ENCODE peak calls at places on chromosomes 6 and 20, in ten cellular contexts. P is NB4; L is GM19239; G is aorta; E is stimulated activated CD8-positive, alpha-beta memory T cell treated with anti-CD3 and anti-CD28 coated beads, Interleukin-7, amount 100 ng/mL, for 48 hours; S is cerebellum; X is Daoy; O is astrocyte of the spinal cord; C is NCI-H226; W is ACHN. B is an unnamed sample.

GRCh38 chr6:17855381-17855780 is 132.1 kb downstream of the KIF13A start:
- DNase-seq in E (no peak), S (peak; percentile 30), W (no peak), G (no peak), C (no peak), P (no peak), X (no peak), L (no peak), O (no peak), B (no peak)

GRCh38 chr6:72382602-72383529 is 239.0 kb upstream of the KCNQ5 start:
- DNase-seq in W (no peak), P (no peak), G (no peak), O (no peak), X (no peak), S (no peak), L (peak; percentile 30), C (no peak), E (no peak), B (no peak)

GRCh38 chr6:44078795-44079671 is 48.2 kb downstream of the MRPL14 start:
- DNase-seq in G (no peak), O (peak; percentile 69), E (no peak), W (peak; percentile 62), P (peak; percentile 83), C (peak; percentile 49), L (peak; percentile 81), X (peak; percentile 79), S (peak; percentile 88), B (peak; percentile 91)

GRCh38 chr6:152401978-152402377 is 235.2 kb downstream of the SYNE1 start:
- DNase-seq in P (no peak), E (no peak), X (peak; percentile 67), L (no peak), O (peak; percentile 30), G (no peak), W (peak; percentile 92), S (no peak), C (peak; percentile 92), B (no peak)

GRCh38 chr6:112833546-112834215 is 486.6 kb downstream of the RFPL4B start:
- DNase-seq in X (no peak), G (no peak), E (no peak), P (no peak), W (no peak), O (peak; percentile 7), L (no peak), C (peak; percentile 6), S (peak; percentile 58), B (no peak)

GRCh38 chr6:72938104-72938503 is 287.2 kb downstream of the KHDC1L start:
- DNase-seq in W (no peak), L (no peak), P (no peak), X (no peak), G (no peak), C (no peak), O (no peak), S (no peak), E (no peak), B (no peak)

GRCh38 chr6:26360451-26361416 is 4.3 kb upstream of the BTN3A2 start:
- DNase-seq in X (no peak), L (no peak), E (no peak), P (no peak), C (no peak), S (no peak), W (no peak), O (no peak), G (no peak), B (no peak)

GRCh38 chr6:44678252-44678935 is 290.9 kb downstream of the CDC5L start:
- DNase-seq in O (no peak), L (no peak), X (no peak), S (no peak), C (no peak), W (no peak), P (no peak), E (no peak), G (no peak), B (no peak)

GRCh38 chr20:35856866-35857265 is 85.1 kb downstream of the PHF20 start:
- DNase-seq in W (no peak), G (no peak), E (no peak), P (no peak), S (no peak), X (no peak), L (no peak), C (no peak), O (no peak), B (no peak)

GRCh38 chr20:50014570-50015562 is 32.1 kb downstream of the SNAI1 start:
- DNase-seq in E (no peak), G (no peak), L (no peak), W (no peak), C (no peak), X (no peak), P (no peak), O (no peak), S (no peak), B (peak; percentile 32)

GRCh38 chr20:14727485-14728170 is 390.2 kb upstream of the FLRT3 start:
- DNase-seq in P (no peak), L (no peak), C (no peak), S (no peak), X (no peak), G (no peak), W (no peak), E (no peak), O (no peak), B (no peak)

GRCh38 chr6:37354526-37355384 is 972 bp downstream of the RNF8 start:
- DNase-seq in S (peak; percentile 29), G (peak; percentile 81), X (peak; percentile 27), C (no peak), O (no peak), L (peak; percentile 17), E (no peak), P (peak; percentile 57), W (peak; percentile 27), B (peak; percentile 21)

GRCh38 chr6:151609146-151609962 is 115.5 kb downstream of the CCDC170 start:
- DNase-seq in E (no peak), C (no peak), W (no peak), O (no peak), X (no peak), S (no peak), P (no peak), L (no peak), G (no peak), B (no peak)

GRCh38 chr20:20079102-20079784 is 26.9 kb downstream of the CFAP61 start:
- DNase-seq in E (no peak), C (no peak), O (no peak), P (no peak), S (no peak), X (no peak), G (no peak), W (no peak), L (no peak), B (no peak)

GRCh38 chr6:119858901-119859300 is 509.3 kb upstream of the MAN1A1 start:
- DNase-seq in G (no peak), P (no peak), X (peak; percentile 20), S (no peak), L (no peak), O (peak; percentile 48), C (no peak), E (no peak), W (no peak), B (no peak)

GRCh38 chr6:163834226-163834970 is 419.9 kb downstream of the QKI start:
- DNase-seq in C (no peak), G (no peak), X (no peak), L (no peak), S (no peak), O (no peak), E (no peak), P (no peak), W (no peak), B (no peak)

GRCh38 chr20:51220293-51220706 is 197.4 kb upstream of the KCNG1 start:
- DNase-seq in L (peak; percentile 50), G (peak; percentile 78), E (peak; percentile 44), X (peak; percentile 53), W (peak; percentile 3), S (no peak), P (peak; percentile 52), O (no peak), C (no peak), B (peak; percentile 53)

GRCh38 chr6:37182736-37183590 is 13.0 kb downstream of the PIM1 start:
- DNase-seq in G (no peak), W (no peak), E (peak; percentile 69), L (no peak), O (no peak), X (no peak), P (peak; percentile 99), C (no peak), S (no peak), B (peak; percentile 99)

GRCh38 chr6:149454405-149454848 is 30.4 kb downstream of the ZC3H12D start:
- DNase-seq in X (peak; percentile 84), S (peak; percentile 91), W (peak; percentile 84), P (no peak), G (peak; percentile 98), E (no peak), C (peak; percentile 83), L (no peak), O (peak; percentile 93), B (peak; percentile 50)

GRCh38 chr6:139853302-139853992 is 479.0 kb upstream of the CITED2 start:
- DNase-seq in W (peak; percentile 89), G (no peak), S (no peak), P (no peak), C (no peak), X (peak; percentile 6), E (no peak), L (no peak), O (no peak), B (no peak)

GRCh38 chr6:88813045-88813444 is 150.4 kb downstream of the RNGTT start:
- DNase-seq in E (no peak), W (no peak), P (no peak), S (no peak), O (no peak), X (no peak), G (no peak), C (no peak), L (no peak), B (no peak)

GRCh38 chr6:87396595-87397392 is 11.0 kb upstream of the CFAP206 start:
- DNase-seq in P (peak; percentile 90), C (no peak), L (no peak), W (no peak), X (no peak), G (no peak), O (no peak), S (no peak), E (no peak), B (peak; percentile 83)

GRCh38 chr6:167676000-167676665 is 150.6 kb upstream of the AFDN start:
- DNase-seq in X (no peak), W (no peak), G (no peak), C (no peak), L (no peak), P (no peak), S (no peak), O (no peak), E (no peak), B (peak; percentile 5)

GRCh38 chr6:37507690-37508421 is 8.2 kb upstream of the CCDC167 start:
- DNase-seq in X (no peak), W (no peak), S (no peak), P (no peak), C (no peak), E (no peak), G (no peak), L (no peak), O (no peak), B (no peak)

GRCh38 chr6:110517601-110518280 is 41.3 kb upstream of the SLC22A16 start:
- DNase-seq in P (no peak), G (no peak), O (no peak), X (no peak), E (no peak), C (no peak), S (no peak), W (no peak), L (no peak), B (no peak)

GRCh38 chr6:112839525-112839961 is 492.4 kb downstream of the RFPL4B start:
- DNase-seq in L (no peak), O (peak; percentile 77), S (no peak), C (peak; percentile 87), P (no peak), W (no peak), G (no peak), X (peak; percentile 42), E (no peak), B (no peak)

GRCh38 chr6:164109770-164110140 is 695.2 kb downstream of the QKI start:
- DNase-seq in P (peak; percentile 55), L (no peak), W (no peak), O (no peak), S (no peak), G (no peak), X (peak; percentile 48), E (no peak), C (no peak), B (no peak)